ENCODE peak calls at places on chromosomes 6 and 20, in seven cellular contexts. G is lower lobe of right lung, U is tibial artery, W is IMR-90, B is heart right ventricle, J is AG10803, H is bronchial epithelial cell. D is an unnamed sample.

GRCh38 chr6:129672883-129673631 is 36.9 kb downstream of the ARHGAP18 start:
- DNase-seq in G (no peak), U (no peak), W (peak), B (no peak), J (peak), H (peak), D (no peak)

GRCh38 chr20:1005452-1006027 is 3.4 kb upstream of the RSPO4 start:
- DNase-seq in G (no peak), U (no peak), W (peak), B (no peak), J (no peak), H (peak), D (peak)

GRCh38 chr6:39319621-39320369 is 2.7 kb downstream of the KCNK16 start:
- DNase-seq in G (no peak), U (no peak), W (no peak), B (no peak), J (no peak), H (no peak), D (no peak)

GRCh38 chr6:134177753-134178229 is 125.4 kb upstream of the SLC2A12 start:
- DNase-seq in G (no peak), U (no peak), W (peak), B (no peak), J (peak), H (no peak), D (no peak)

GRCh38 chr6:67779876-67780275 is 855.2 kb upstream of the ADGRB3 start:
- DNase-seq in G (no peak), U (no peak), W (no peak), B (no peak), J (no peak), H (no peak), D (no peak)

GRCh38 chr6:170243791-170244291 is 47.0 kb downstream of the DLL1 start:
- DNase-seq in G (no peak), U (no peak), W (no peak), B (no peak), J (no peak), H (no peak), D (no peak)

GRCh38 chr6:163355471-163355991 is 59.0 kb upstream of the QKI start:
- DNase-seq in G (peak), U (peak), W (peak), B (peak), J (peak), H (peak), D (no peak)

GRCh38 chr20:36335187-36335870 is 29.2 kb downstream of the DLGAP4 start:
- DNase-seq in G (no peak), U (no peak), W (no peak), B (no peak), J (no peak), H (no peak), D (no peak)

GRCh38 chr6:37456126-37456525 is 23.1 kb downstream of the CMTR1 start:
- DNase-seq in G (no peak), U (no peak), W (peak), B (no peak), J (peak), H (peak), D (no peak)

GRCh38 chr6:37459981-37460800 is 27.2 kb downstream of the CMTR1 start:
- DNase-seq in G (no peak), U (no peak), W (no peak), B (no peak), J (no peak), H (no peak), D (no peak)

GRCh38 chr6:37460805-37461204 is 27.8 kb downstream of the CMTR1 start:
- DNase-seq in G (no peak), U (no peak), W (no peak), B (no peak), J (no peak), H (no peak), D (no peak)

GRCh38 chr6:37454420-37455125 is 21.6 kb downstream of the CMTR1 start:
- DNase-seq in G (no peak), U (no peak), W (no peak), B (no peak), J (peak), H (no peak), D (peak)

DNA sequence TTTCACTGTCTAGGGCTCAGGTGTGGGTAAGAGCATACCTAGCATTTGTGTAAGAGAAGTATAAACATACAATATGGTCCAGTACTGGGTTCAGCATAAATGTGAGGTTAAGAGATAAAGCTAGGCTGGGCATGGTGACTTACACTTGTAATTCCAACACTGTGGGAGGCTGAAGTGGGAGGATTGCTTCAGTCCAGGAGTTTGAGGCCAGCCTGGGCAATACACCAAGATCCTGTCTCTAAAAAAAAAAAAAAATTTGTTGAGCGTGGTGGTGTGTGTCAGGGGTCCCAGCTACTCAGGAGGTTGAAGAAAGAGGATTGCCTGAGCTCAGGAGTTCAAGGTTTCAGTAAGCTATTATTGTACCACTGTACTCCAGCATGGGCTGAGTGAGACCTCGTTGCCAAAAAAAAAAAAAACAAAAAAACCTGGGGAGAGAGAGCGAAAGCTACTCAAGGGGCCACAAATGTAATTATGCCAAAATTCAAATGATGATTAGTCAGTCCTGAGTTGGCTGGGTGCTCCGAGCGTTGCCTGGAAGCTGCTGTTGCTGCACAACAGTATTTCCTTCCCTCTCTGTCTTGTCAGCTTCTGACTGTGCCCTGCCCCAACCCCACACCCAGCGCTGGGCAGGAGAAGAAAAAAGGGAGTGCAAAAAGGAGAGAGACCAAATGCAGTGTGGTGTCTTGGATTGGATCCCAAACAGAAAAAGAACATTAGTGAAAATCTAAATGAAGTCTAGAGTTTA is 24.0 kb downstream of the CMTR1 start:
- DNase-seq in G (no peak), U (no peak), W (peak), B (no peak), J (peak), H (peak), D (no peak)
- H3K4me3 ChIP-seq in G (no peak), U (no peak), W (no peak), B (no peak), J (no peak), H (no peak), D (no peak)

DNA sequence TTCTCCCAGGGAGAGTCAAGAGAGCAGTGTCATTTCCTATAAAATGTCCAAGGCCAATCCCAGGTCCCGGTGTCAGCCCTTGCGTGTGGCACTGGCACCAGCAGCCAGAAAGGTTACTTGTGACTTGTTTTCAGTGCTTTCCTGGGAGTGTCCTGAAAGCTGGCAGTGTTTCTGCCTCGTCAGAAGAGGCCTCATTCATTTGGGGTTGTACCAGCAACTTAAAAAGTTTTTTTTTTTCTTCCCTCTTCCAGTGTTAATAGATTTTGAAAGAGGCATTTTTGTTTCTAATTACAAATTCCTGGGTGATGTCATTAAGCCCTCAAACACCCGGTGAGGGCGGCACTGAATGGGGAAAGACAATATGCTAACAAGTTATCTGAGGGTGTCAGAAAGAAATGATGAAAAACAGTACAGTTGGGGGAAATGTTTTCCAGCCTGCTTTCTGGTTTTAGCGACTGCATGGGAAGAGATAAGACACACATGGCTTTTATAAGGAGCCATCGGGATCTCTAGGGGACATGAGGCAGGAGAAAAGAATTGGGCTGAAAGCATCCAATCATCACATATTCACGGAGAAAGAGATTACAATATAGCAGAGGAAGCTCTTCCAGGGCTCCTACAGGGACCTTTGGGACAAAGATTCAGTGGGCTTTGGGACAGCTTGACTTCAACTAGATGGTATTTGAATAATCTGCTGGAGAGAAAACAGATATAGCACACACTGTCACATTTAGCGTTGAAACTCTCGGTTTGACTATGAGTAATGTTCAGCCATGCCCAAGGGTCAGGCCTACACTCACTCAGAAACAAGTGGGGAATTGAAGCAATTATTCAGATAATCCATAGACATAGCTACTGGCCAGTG is 153.0 kb downstream of the BCAS1 start:
- DNase-seq in G (no peak), U (peak), W (no peak), B (peak), J (peak), H (peak), D (peak)
- H3K4me3 ChIP-seq in G (no peak), U (no peak), W (no peak), B (no peak), J (no peak), H (no peak), D (no peak)

DNA sequence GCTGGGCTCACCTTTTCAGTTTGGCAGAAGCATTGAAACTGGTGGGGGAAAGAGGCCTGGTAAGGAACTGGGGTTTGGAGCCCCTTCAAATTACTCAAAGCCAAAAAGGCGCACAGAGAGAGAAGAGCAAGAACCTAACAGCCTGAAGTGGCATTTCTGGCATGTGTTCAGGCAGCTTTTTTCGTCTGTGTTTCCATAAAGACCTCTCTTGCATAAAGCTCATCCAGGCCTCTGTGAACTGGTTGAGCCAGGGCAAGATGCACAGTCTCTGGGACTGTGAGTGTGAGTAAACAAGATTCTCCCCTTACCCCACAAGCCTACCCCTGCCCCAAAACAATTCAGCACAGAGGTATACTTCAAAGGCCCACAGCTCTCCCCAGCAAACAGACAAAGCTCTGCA is 167.8 kb downstream of the QRSL1 start:
- DNase-seq in G (no peak), U (no peak), W (no peak), B (no peak), J (no peak), H (no peak), D (no peak)
- H3K4me3 ChIP-seq in G (no peak), U (no peak), W (no peak), B (no peak), J (no peak), H (no peak), D (no peak)

GRCh38 chr6:24980507-24981384 is 45.0 kb upstream of the RIPOR2 start:
- DNase-seq in G (no peak), U (no peak), W (no peak), B (no peak), J (peak), H (no peak), D (no peak)
- H3K4me3 ChIP-seq in G (no peak), U (no peak), W (no peak), B (no peak), J (no peak), H (no peak), D (no peak)

GRCh38 chr6:143078468-143079324 is 18.0 kb downstream of the AIG1 start:
- DNase-seq in G (no peak), U (no peak), W (no peak), B (no peak), J (no peak), H (no peak), D (no peak)
- H3K4me3 ChIP-seq in G (no peak), U (no peak), W (no peak), B (no peak), J (no peak), H (no peak), D (no peak)

DNA sequence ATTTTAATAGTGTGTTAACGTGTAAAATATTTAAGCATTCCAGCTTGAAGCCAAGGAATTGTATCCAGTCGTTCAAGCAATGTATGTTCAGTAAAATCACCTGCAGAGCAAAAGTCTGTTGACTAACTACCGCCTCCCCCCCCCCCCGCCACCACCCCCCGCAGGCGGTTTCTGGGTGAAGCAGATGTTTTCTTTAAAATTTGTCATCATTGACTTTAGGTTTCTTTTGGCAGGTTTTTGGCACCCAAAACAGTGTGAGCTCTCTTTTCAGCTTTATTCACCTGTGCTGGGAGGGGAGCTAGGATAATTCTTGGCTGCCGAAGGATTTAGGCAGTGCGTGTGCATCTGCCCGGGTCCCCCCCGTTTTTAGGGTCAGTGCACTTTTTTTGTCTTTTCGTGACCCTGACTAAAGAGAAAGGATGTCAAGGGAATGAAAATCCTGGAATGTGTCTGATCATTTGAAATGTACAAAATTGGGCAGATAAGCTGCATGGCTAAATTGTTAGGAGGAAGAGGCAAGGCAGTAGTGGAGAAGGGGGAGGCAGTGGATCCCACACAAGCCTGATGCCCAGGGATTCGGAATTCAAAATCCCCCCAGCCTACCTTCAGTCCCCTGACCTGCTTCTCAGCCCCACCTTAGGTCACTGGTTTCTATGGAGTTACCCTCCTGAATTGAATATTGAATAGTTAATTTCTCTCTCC is 1.1 kb downstream of the EDN1 start:
- DNase-seq in G (no peak), U (no peak), W (no peak), B (no peak), J (no peak), H (peak), D (no peak)
- H3K4me3 ChIP-seq in G (peak), U (peak), W (peak), B (peak), J (peak), H (peak), D (peak)